ENCODE peak calls at places on chromosomes 4 and X, in four cellular contexts. X is cerebellar cortex; I is activated CD4-positive, alpha-beta memory T cell treated with anti-CD3 and anti-CD28 coated beads for 36 hours; F is fibroblast of mammary gland. V is an unnamed sample.

GRCh38 chrX:110430293-110431076 is 71.8 kb downstream of the RTL9 start:
- DNase-seq in X (no peak), F (no peak), I (no peak), V (no peak)

GRCh38 chrX:23838953-23839352 is 56.0 kb downstream of the SAT1 start:
- DNase-seq in I (no peak), F (no peak), X (no peak), V (no peak)

GRCh38 chr4:107709916-107710315 is 10.1 kb downstream of the PAPSS1 start:
- DNase-seq in X (no peak), I (no peak), F (peak), V (no peak)

GRCh38 chr4:28788929-28789490 is 1928.4 kb downstream of the STIM2 start:
- DNase-seq in X (no peak), I (no peak), F (no peak), V (no peak)

GRCh38 chr4:153564630-153565525 is 98.7 kb downstream of the TMEM131L start:
- DNase-seq in I (no peak), F (peak), X (peak), V (peak)

GRCh38 chrX:17689971-17690409 is 47.3 kb upstream of the SCML1 start:
- DNase-seq in F (peak), X (peak), I (peak), V (peak)

GRCh38 chrX:9522756-9523155 is 57.9 kb downstream of the TBL1X start:
- DNase-seq in F (peak), X (no peak), I (no peak), V (no peak)

GRCh38 chr4:143097751-143098150 is 87.0 kb upstream of the USP38 start:
- DNase-seq in F (no peak), I (no peak), X (no peak), V (no peak)

GRCh38 chrX:41695464-41695863 is 6.7 kb downstream of the GPR34 start:
- DNase-seq in X (no peak), I (peak), F (peak), V (no peak)

GRCh38 chr4:88276952-88277710 is 7.2 kb downstream of the PPM1K start:
- DNase-seq in F (no peak), X (no peak), I (no peak), V (no peak)

GRCh38 chr4:77990456-77990855 is 66.7 kb upstream of the FRAS1 start:
- DNase-seq in X (no peak), I (no peak), F (peak), V (no peak)